ENCODE peak calls at places on chromosomes 1 and 21, in five cellular contexts. C is neuronal stem cell, R is IMR-90, K is mesendoderm, W is trophoblast cell. B is an unnamed sample.
A peak's percentile ranks its signal among the peaks of the same experiment; 100 is the strongest.

GRCh38 chr1:157597959-157598667 is at the start of gene FCRL4:
- DNase-seq in K (no peak), R (no peak), W (no peak), C (no peak), B (no peak)

GRCh38 chr1:41629571-41629970 is 145.1 kb upstream of the EDN2 start:
- DNase-seq in R (peak; percentile 85), K (no peak), C (no peak), W (peak; percentile 56), B (no peak)

GRCh38 chr21:46431448-46431847 is 27.2 kb upstream of the DIP2A start:
- DNase-seq in W (no peak), C (no peak), K (no peak), R (no peak), B (no peak)

GRCh38 chr1:158112994-158113758 is 67.5 kb upstream of the CD1D start:
- DNase-seq in C (peak; percentile 47), W (peak; percentile 9), R (peak; percentile 15), K (peak; percentile 71), B (peak; percentile 68)

GRCh38 chr1:85027242-85027983 is 20.9 kb downstream of the MCOLN3 start:
- DNase-seq in R (peak; percentile 2), W (peak; percentile 30), C (no peak), K (peak; percentile 26), B (no peak)

GRCh38 chr1:15027515-15027948 is 126.0 kb upstream of the TMEM51 start:
- DNase-seq in C (peak; percentile 63), K (peak; percentile 72), R (peak; percentile 54), W (peak; percentile 93), B (peak; percentile 72)

GRCh38 chr1:107493111-107493716 is 352.4 kb downstream of the NTNG1 start:
- DNase-seq in W (no peak), K (no peak), R (no peak), C (no peak), B (no peak)

GRCh38 chr1:109719337-109719837 is 7.3 kb downstream of the GSTM5 start:
- DNase-seq in C (no peak), K (no peak), R (peak; percentile 57), W (no peak), B (no peak)

GRCh38 chr1:174165471-174166137 is 6.3 kb downstream of the RABGAP1L start:
- DNase-seq in W (peak; percentile 54), C (no peak), R (no peak), K (peak; percentile 44), B (no peak)

GRCh38 chr1:94646151-94646643 is 104.6 kb upstream of the F3 start:
- DNase-seq in R (peak; percentile 86), C (no peak), K (peak; percentile 71), W (peak; percentile 92), B (no peak)

GRCh38 chr1:60386259-60386658 is 312.7 kb upstream of the C1orf87 start:
- DNase-seq in K (no peak), W (peak; percentile 59), R (no peak), C (no peak), B (no peak)

GRCh38 chr1:177021741-177022140 is 142.8 kb downstream of the ASTN1 start:
- DNase-seq in C (no peak), W (no peak), R (no peak), K (no peak), B (no peak)

GRCh38 chr1:116340506-116341240 is 32.4 kb upstream of the ATP1A1 start:
- DNase-seq in R (no peak), K (no peak), C (no peak), W (peak; percentile 71), B (no peak)

GRCh38 chr1:30332100-30333094 is 391.0 kb downstream of the MATN1 start:
- DNase-seq in W (no peak), C (no peak), K (peak; percentile 21), R (no peak), B (peak; percentile 20)

GRCh38 chr1:193251950-193252349 is 65.5 kb upstream of the B3GALT2 start:
- DNase-seq in W (no peak), K (no peak), C (no peak), R (no peak), B (no peak)

GRCh38 chr21:42840411-42841155 is 38.8 kb downstream of the WDR4 start:
- DNase-seq in W (no peak), C (no peak), K (no peak), R (no peak), B (peak; percentile 9)

GRCh38 chr21:39663742-39664492 is 51.2 kb downstream of the B3GALT5 start:
- DNase-seq in K (no peak), R (no peak), C (no peak), W (no peak), B (no peak)

GRCh38 chr1:181469829-181470228 is 13.5 kb upstream of the CACNA1E start:
- DNase-seq in W (peak; percentile 73), R (peak; percentile 77), C (no peak), K (peak; percentile 90), B (no peak)

DNA sequence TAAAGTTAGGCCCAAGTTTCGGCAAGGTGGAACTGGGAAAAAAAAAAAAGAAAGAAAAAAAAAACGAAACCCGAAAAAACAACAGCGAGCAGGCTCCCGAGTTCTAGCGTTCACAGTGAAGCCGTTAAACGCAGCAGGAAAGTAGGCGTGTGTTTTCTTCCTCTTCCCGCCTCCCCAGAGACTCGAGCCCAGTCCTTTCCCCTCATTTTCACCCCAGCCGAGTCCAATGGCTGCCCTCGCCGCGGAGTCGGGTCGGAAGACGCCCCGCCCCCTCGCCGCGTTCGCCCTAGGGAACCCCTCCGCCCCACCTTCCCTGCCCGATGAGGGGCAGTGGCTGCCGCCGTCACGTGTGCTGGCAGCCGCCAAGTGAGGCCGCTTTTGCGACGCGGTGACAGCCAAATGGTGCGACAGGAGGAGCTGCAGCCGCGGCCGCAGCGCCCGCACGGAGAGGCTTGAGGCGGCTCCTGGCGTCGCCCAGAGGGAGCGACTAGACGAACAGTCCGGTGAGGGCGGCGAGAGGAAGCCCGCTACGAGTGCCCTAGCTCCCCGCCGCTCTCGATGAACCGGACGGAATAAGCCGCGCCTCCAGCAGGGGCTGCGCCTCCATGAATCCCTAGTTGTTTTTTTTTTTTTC is at the start of gene PKN2:
- DNase-seq in W (peak; percentile 100), K (peak; percentile 99), C (peak; percentile 99), R (peak; percentile 98), B (peak; percentile 99)
- H3K18ac ChIP-seq in W (peak within 1 kb of the TSS; percentile 84), K (peak within 1 kb of the TSS; percentile 94), C (peak within 1 kb of the TSS; percentile 99), R (peak within 1 kb of the TSS; percentile 13), B (peak within 1 kb of the TSS; percentile 35)

DNA sequence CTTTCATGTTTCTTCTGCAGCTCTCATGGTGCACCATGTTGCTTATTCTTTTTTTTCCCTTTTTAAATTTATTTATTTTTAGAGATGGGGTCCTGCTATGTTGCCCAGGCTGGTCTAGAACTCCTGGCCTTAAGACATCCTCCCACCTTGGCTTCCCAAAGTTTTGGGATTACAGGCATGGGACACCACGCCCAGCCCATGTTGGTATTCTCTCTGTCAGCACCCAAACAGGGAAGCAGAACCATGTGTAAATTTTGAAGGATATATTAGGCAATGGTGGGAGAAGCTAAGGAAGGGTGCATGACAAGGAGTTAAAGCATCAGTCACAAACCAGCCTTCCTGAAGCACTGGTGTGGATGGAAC is 39.6 kb upstream of the ENAH start:
- DNase-seq in W (no peak), C (no peak), K (no peak), R (no peak), B (no peak)
- H2AK5ac ChIP-seq in W (no peak overlapping the region), C (no peak overlapping the region), K (no peak overlapping the region), R (peak overlapping the region; percentile 85), B (no peak overlapping the region)

DNA sequence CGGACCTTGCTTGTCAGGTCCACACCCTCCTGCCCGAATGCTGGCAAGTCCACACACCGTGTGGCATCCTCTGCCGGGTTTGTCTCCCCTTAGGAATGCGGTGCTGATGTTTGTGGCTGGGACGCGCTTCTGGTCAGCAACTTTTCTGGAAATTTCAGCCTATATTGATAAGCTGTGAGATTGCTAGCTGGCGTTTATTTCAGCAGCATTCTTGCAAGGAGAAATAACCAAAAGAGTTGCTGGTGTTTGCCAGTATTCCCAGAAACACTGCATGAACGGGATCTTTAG is 601 bp downstream of the CEPT1 start:
- DNase-seq in C (no peak), W (peak; percentile 72), R (peak; percentile 36), K (peak; percentile 79), B (peak; percentile 64)
- H3K18ac ChIP-seq in C (peak overlapping the region; percentile 98), W (peak overlapping the region; percentile 80), R (no peak overlapping the region), K (no peak overlapping the region), B (no peak overlapping the region)

GRCh38 chr1:201693019-201693372 is 136.0 kb upstream of the IPO9 start:
- DNase-seq in C (no peak), R (no peak), K (no peak), W (peak; percentile 41), B (no peak)

GRCh38 chr1:201689647-201690046 is 139.3 kb upstream of the IPO9 start:
- DNase-seq in K (no peak), R (no peak), W (no peak), C (no peak), B (no peak)

GRCh38 chr1:201692307-201693018 is 136.5 kb upstream of the IPO9 start:
- DNase-seq in C (no peak), K (peak; percentile 47), R (no peak), W (peak; percentile 46), B (no peak)

GRCh38 chr1:201690528-201690927 is 138.4 kb upstream of the IPO9 start:
- DNase-seq in C (no peak), K (no peak), R (no peak), W (no peak), B (no peak)

DNA sequence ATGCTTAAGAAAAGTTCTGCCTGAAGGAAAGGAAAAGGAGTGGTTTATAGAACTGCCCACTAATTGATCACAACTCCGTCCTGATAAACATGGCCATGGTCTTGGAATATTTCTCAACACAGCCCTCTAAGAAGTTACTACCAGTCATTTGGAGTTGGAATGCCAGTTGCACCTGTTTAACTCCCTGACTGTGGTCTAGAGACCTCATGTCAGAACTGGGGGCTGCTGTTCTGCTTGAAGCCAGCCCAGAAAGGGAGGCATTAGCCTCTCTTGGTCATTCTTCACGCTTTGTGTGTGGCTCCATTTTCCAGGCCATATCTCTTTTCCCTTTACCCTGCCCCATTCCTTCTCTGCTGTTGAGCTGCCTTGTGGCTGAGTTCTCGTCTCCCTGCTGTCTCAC is 137.2 kb upstream of the IPO9 start:
- DNase-seq in K (no peak), R (no peak), C (no peak), W (no peak), B (no peak)
- H2AK5ac ChIP-seq in K (no peak overlapping the region), R (no peak overlapping the region), C (no peak overlapping the region), W (no peak overlapping the region), B (no peak overlapping the region)

GRCh38 chr1:203048555-203049051 is 22.3 kb downstream of the PPFIA4 start:
- DNase-seq in C (peak; percentile 35), W (peak; percentile 36), K (peak; percentile 80), R (no peak), B (peak; percentile 82)
- H3K18ac ChIP-seq in C (peak overlapping the region; percentile 54), W (no peak overlapping the region), K (no peak overlapping the region), R (no peak overlapping the region), B (no peak overlapping the region)

DNA sequence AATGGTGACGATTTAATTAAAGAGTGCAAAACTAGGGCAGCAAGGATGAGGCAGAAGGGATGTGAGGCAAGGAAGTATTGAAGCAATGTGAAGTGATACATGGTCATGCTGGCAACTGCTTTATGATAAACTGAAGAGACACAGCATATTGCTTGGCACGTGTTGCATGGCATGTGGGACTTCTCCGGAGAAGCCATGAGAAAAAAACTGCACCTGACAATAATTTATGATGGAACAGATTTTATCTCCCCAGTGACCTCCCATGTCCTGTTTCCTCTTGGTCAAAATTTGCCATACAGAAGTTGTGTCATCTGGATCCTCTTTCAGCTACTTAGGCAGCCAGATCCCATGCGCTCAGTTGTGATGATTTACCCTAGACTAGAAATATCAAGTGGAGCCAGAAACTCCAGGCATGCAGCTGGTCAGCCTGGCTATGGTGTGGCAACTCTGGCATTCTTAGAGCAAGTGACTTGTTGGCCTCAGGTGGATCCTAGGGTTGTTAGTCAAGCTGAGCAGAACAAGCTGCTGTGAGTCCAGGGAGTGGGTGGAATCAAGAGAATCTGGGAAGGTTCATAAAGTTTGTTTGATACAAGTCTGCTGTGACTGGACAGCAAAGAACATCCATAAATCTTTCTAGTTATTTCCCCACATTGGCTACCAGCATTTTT is 611.4 kb upstream of the USP24 start:
- DNase-seq in W (peak; percentile 85), R (peak; percentile 24), K (no peak), C (no peak), B (no peak)
- H2AK5ac ChIP-seq in W (peak overlapping the region; percentile 88), R (peak overlapping the region; percentile 97), K (no peak overlapping the region), C (no peak overlapping the region), B (no peak overlapping the region)

GRCh38 chr1:58931761-58932160 is 147.9 kb upstream of the JUN start:
- DNase-seq in W (no peak), R (no peak), C (no peak), K (no peak), B (no peak)
- H3K18ac ChIP-seq in W (no peak overlapping the region), R (no peak overlapping the region), C (no peak overlapping the region), K (no peak overlapping the region), B (no peak overlapping the region)

B was measured in H9.